ENCODE peak calls at places on chromosomes 11 and 22, in nine cellular contexts. K is hypothalamus; N is lower leg skin; O is globus pallidus; F is stimulated activated CD8-positive, alpha-beta memory T cell treated with anti-CD3 and anti-CD28 coated beads, Interleukin-4, amount 100 ng/mL, for 4 hours; T is HEK293T; Q is NCI-H2029; Y is WTC11; W is GM13977. J is an unnamed sample.

GRCh38 chr11:15341587-15341986 is 226.9 kb downstream of the INSC start:
- DNase-seq in O (no peak), F (no peak), W (no peak), T (no peak), Y (no peak), K (no peak), Q (no peak), N (no peak), J (no peak)

GRCh38 chr22:39494471-39495120 is 7.5 kb upstream of the MIEF1 start:
- DNase-seq in T (no peak), N (no peak), Q (no peak), F (no peak), K (no peak), Y (no peak), O (no peak), W (no peak), J (no peak)

GRCh38 chr22:45629469-45630089 is 42.1 kb upstream of the ATXN10 start:
- DNase-seq in K (no peak), Y (no peak), F (no peak), T (no peak), Q (peak), W (no peak), N (no peak), O (no peak), J (no peak)

GRCh38 chr11:69131644-69132300 is 24.0 kb upstream of the SMIM38 start:
- DNase-seq in T (peak), O (peak), Q (peak), N (peak), W (peak), F (no peak), K (peak), Y (peak), J (peak)

GRCh38 chr11:67375320-67376021 is 2.1 kb upstream of the CLCF1 start:
- DNase-seq in Y (no peak), Q (no peak), K (no peak), F (no peak), T (no peak), N (no peak), W (no peak), O (no peak), J (no peak)

GRCh38 chr22:47125603-47126002 is 363.2 kb downstream of the TBC1D22A start:
- DNase-seq in F (no peak), N (no peak), O (no peak), Y (no peak), T (peak), W (no peak), K (no peak), Q (no peak), J (no peak)

GRCh38 chr22:49937758-49938564 is 19.5 kb downstream of the CRELD2 start:
- DNase-seq in F (no peak), Y (no peak), Q (no peak), W (no peak), O (peak), K (no peak), N (no peak), T (no peak), J (no peak)

GRCh38 chr22:46293591-46294260 is 2.9 kb upstream of the GTSE1 start:
- DNase-seq in Q (no peak), K (no peak), Y (no peak), F (no peak), W (no peak), N (peak), O (peak), T (no peak), J (no peak)

GRCh38 chr11:42957831-42958230 is 354.0 kb upstream of the API5 start:
- DNase-seq in N (no peak), T (no peak), W (no peak), K (no peak), O (no peak), Y (no peak), F (no peak), Q (no peak), J (no peak)

GRCh38 chr11:8634498-8634897 is 40.5 kb upstream of the STK33 start:
- DNase-seq in N (no peak), Y (no peak), F (no peak), T (no peak), W (no peak), Q (no peak), O (no peak), K (no peak), J (no peak)

GRCh38 chr11:19903620-19904069 is 191.0 kb downstream of the NAV2 start:
- DNase-seq in K (peak), F (no peak), T (peak), W (peak), N (peak), Q (peak), Y (peak), O (peak), J (peak)

GRCh38 chr22:32655068-32655467 is 146.4 kb upstream of the TIMP3 start:
- DNase-seq in N (no peak), O (no peak), K (no peak), Y (no peak), F (no peak), T (no peak), W (no peak), Q (no peak), J (no peak)

GRCh38 chr22:19579880-19580279 is 55.7 kb upstream of the CLDN5 start:
- DNase-seq in W (no peak), T (no peak), K (no peak), N (no peak), O (no peak), Q (no peak), F (no peak), Y (no peak), J (no peak)